ENCODE peak calls at places on chromosomes 16 and 17, in six cellular contexts. R, C, B, Y, O and D are unnamed samples.

GRCh38 chr17:61415374-61416210 is 15.9 kb downstream of the TBX2 start:
- DNase-seq in R (no peak), C (no peak), B (no peak), Y (no peak), O (no peak), D (no peak)

GRCh38 chr17:61409301-61410099 is 9.9 kb downstream of the TBX2 start:
- DNase-seq in R (peak; percentile 91), C (peak; percentile 81), B (peak; percentile 73), Y (no peak), O (peak; percentile 36), D (peak; percentile 66)

GRCh38 chr17:66678061-66678460 is 156.9 kb upstream of the CACNG5 start:
- DNase-seq in R (no peak), C (no peak), B (no peak), Y (no peak), O (no peak), D (no peak)

GRCh38 chr17:28481081-28481571 is 7.7 kb downstream of the SLC13A2 start:
- DNase-seq in R (no peak), C (no peak), B (no peak), Y (no peak), O (no peak), D (no peak)

GRCh38 chr16:86059253-86060171 is 160.6 kb downstream of the IRF8 start:
- DNase-seq in R (no peak), C (no peak), B (no peak), Y (no peak), O (no peak), D (no peak)

GRCh38 chr16:66026211-66026610 is 340.3 kb upstream of the CDH5 start:
- DNase-seq in R (no peak), C (no peak), B (peak; percentile 61), Y (no peak), O (no peak), D (peak; percentile 34)

GRCh38 chr17:79111097-79111496 is 36.5 kb downstream of the ENGASE start:
- DNase-seq in R (no peak), C (no peak), B (no peak), Y (no peak), O (no peak), D (no peak)

GRCh38 chr17:31499771-31500554 is 108.5 kb downstream of the RAB11FIP4 start:
- DNase-seq in R (no peak), C (no peak), B (peak; percentile 81), Y (no peak), O (peak; percentile 42), D (no peak)

GRCh38 chr16:56451753-56452689 is 667 bp downstream of the OGFOD1 start:
- DNase-seq in R (peak; percentile 35), C (peak; percentile 23), B (peak; percentile 44), Y (peak; percentile 54), O (peak; percentile 2), D (peak; percentile 75)

GRCh38 chr16:1887711-1888354 is 15.9 kb upstream of the MEIOB start:
- DNase-seq in R (no peak), C (peak; percentile 6), B (no peak), Y (no peak), O (no peak), D (no peak)

GRCh38 chr16:85231959-85232358 is 119.7 kb upstream of the CIBAR2 start:
- DNase-seq in R (no peak), C (no peak), B (no peak), Y (no peak), O (no peak), D (peak; percentile 93)

GRCh38 chr16:58127033-58127556 is 2.1 kb downstream of the CFAP20 start:
- DNase-seq in R (no peak), C (no peak), B (no peak), Y (peak; percentile 84), O (no peak), D (peak; percentile 44)

GRCh38 chr17:68195667-68196393 is 52.0 kb upstream of the AMZ2 start:
- DNase-seq in R (no peak), C (no peak), B (peak; percentile 73), Y (no peak), O (no peak), D (no peak)

GRCh38 chr17:27569257-27569722 is 61.7 kb upstream of the LGALS9 start:
- DNase-seq in R (peak; percentile 65), C (peak; percentile 91), B (peak; percentile 64), Y (peak; percentile 33), O (no peak), D (peak; percentile 64)

GRCh38 chr17:82060001-82060380 is 5.6 kb downstream of the DUS1L start:
- DNase-seq in R (no peak), C (no peak), B (no peak), Y (no peak), O (no peak), D (no peak)

GRCh38 chr17:61073799-61074513 is 325.7 kb upstream of the TBX2 start:
- DNase-seq in R (no peak), C (no peak), B (no peak), Y (no peak), O (no peak), D (no peak)

GRCh38 chr17:72063262-72063661 is 57.6 kb upstream of the SOX9 start:
- DNase-seq in R (no peak), C (no peak), B (no peak), Y (no peak), O (no peak), D (no peak)

GRCh38 chr17:68441064-68441770 is 16.1 kb downstream of the WIPI1 start:
- DNase-seq in R (no peak), C (no peak), B (no peak), Y (peak; percentile 94), O (no peak), D (peak; percentile 65)

GRCh38 chr17:28407974-28408306 is 1.9 kb upstream of the SLC46A1 start:
- DNase-seq in R (no peak), C (no peak), B (no peak), Y (no peak), O (no peak), D (no peak)

GRCh38 chr17:77842148-77842905 is 116.2 kb upstream of the TNRC6C start:
- DNase-seq in R (no peak), C (no peak), B (no peak), Y (peak; percentile 39), O (no peak), D (peak; percentile 77)

GRCh38 chr16:11356573-11357331 is 11.5 kb downstream of the RMI2 start:
- DNase-seq in R (peak; percentile 74), C (peak; percentile 76), B (peak; percentile 71), Y (peak; percentile 51), O (no peak), D (peak; percentile 76)

GRCh38 chr16:26795184-26795583 is 271.5 kb upstream of the C16orf82 start:
- DNase-seq in R (no peak), C (peak; percentile 19), B (no peak), Y (no peak), O (no peak), D (peak; percentile 42)

GRCh38 chr17:66542183-66542966 is 240.0 kb downstream of the PRKCA start:
- DNase-seq in R (no peak), C (peak; percentile 17), B (peak; percentile 50), Y (no peak), O (no peak), D (peak; percentile 77)

GRCh38 chr17:77961741-77962140 is 3.2 kb downstream of the TNRC6C start:
- DNase-seq in R (no peak), C (no peak), B (no peak), Y (no peak), O (no peak), D (no peak)

GRCh38 chr17:74950207-74950606 is 14.5 kb downstream of the OTOP3 start:
- DNase-seq in R (no peak), C (no peak), B (no peak), Y (no peak), O (no peak), D (no peak)

GRCh38 chr16:19718624-19718965 is 524 bp downstream of the IQCK start:
- DNase-seq in R (peak; percentile 25), C (no peak), B (no peak), Y (no peak), O (no peak), D (no peak)

GRCh38 chr16:53211253-53211652 is 156.5 kb downstream of the CHD9 start:
- DNase-seq in R (no peak), C (no peak), B (no peak), Y (no peak), O (no peak), D (no peak)
- H3K4me3 ChIP-seq in R (peak overlapping the region; percentile 52), C (peak overlapping the region; percentile 58), B (peak overlapping the region; percentile 69), Y (no peak overlapping the region), O (no peak overlapping the region), D (peak overlapping the region; percentile 85)

DNA sequence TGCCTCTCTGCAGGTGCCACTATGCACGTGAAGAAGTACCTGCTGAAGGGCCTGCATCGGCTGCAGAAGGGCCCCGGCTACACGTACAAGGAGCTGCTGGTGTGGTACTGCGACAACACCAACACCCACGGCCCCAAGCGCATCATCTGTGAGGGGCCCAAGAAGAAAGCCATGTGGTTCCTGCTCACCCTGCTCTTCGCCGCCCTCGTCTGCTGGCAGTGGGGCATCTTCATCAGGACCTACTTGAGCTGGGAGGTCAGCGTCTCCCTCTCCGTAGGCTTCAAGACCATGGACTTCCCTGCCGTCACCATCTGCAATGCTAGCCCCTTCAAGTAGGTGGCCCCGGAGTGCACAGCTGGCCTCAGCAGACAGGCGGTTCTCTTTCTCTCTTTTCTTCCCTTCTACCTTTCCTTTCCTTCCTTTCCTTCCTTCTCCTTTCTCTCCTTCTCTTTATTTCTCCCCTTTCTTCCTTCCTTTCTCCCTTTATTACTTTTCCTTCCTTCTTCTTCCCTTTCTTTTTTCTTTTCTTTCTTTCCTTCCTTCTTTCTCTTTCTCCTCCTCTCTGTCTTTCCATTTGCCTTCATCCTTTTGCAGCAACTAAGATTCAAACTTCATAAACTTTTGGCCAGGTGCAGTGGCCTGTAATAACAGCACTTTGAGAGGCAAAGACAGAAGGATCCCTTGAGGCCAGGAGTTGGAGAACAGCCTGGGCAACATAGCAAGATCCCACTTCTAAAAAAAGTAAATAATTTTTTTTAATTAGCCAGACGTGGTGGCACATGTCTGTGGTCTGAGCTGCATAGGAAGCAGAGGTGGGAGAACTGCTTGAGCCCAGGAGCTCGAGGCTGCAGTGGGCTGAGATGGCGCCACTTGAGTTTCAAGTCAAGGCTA is 46.7 kb downstream of the SCNN1B start:
- DNase-seq in R (no peak), C (no peak), B (no peak), Y (no peak), O (no peak), D (peak; percentile 29)
- TF ChIP-seq CTCF in R (no peak), C (peak; percentile 22), B (peak; percentile 11), Y (no peak), O (peak; percentile 13), D (peak; percentile 21)

DNA sequence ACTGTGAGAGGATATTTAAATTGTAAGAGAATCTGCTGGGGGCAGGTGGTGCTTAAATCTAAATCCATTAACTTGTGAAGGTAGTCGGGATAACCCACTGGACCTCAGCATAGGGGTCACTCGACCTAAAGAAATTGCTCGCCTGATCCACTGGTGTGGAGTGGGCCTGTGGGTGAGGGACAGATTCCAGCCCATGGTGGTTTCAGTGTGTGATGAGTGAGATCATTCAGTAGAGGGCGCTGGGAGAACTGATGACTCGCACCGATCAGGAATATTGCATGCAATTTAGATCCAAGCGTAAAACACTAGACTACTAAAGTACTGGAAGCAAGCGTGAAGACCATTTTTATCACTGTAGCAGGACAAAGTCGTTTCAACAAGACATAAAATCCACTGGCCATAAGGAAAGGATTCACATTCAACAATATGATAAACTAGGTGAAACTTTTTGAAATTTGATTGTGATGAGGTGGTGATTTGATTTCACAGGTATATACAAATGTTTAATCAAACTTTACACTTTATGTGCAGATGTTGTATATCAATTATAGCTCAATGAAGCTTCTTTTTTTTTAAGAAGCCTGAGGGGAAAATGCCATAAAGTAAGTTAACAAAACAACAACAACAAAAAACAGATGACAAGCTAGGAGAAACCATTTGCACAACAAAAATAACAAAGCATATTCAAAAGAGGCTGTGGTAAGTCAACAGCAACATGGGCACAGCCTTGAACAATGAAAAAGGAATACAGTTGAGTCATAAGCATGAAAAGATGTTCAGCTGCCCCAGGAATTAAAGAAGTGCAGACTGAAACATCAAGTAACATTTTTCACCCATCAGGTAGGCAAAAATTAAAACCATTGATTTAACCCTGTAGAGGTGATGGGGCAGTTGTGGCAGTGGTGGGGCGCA is 7.5 kb upstream of the TMEM170A start:
- DNase-seq in R (peak; percentile 88), C (peak; percentile 73), B (peak; percentile 91), Y (peak; percentile 67), O (no peak), D (peak; percentile 67)
- TF ChIP-seq MAX in R (no peak), C (no peak), B (no peak), Y (no peak), O (no peak), D (no peak)

GRCh38 chr17:64500923-64501765 is 4.3 kb upstream of the POLG2 start:
- DNase-seq in R (no peak), C (no peak), B (no peak), Y (no peak), O (no peak), D (no peak)
- H3K4me3 ChIP-seq in R (no peak overlapping the region), C (no peak overlapping the region), B (no peak overlapping the region), Y (no peak overlapping the region), O (no peak overlapping the region), D (no peak overlapping the region)